ENCODE peak calls at places on chromosomes 12 and 14, in four cellular contexts. I is brain microvascular endothelial cell, F is Karpas-422, D is left ventricle myocardium inferior. L is an unnamed sample.

GRCh38 chr12:88579572-88579940 is 715 bp downstream of the KITLG start:
- DNase-seq in I (peak), F (no peak), D (peak), L (no peak)

GRCh38 chr14:95156765-95157194 is 549 bp downstream of the DICER1 start:
- DNase-seq in F (peak), I (no peak), D (peak), L (peak)

GRCh38 chr12:72673853-72674252 is 401.7 kb downstream of the TRHDE start:
- DNase-seq in I (no peak), F (no peak), D (no peak), L (no peak)

GRCh38 chr12:119592232-119592631 is 1.3 kb upstream of the TMEM233 start:
- DNase-seq in I (peak), D (no peak), F (no peak), L (no peak)

GRCh38 chr14:24054324-24054641 is 2.5 kb downstream of the CARMIL3 start:
- DNase-seq in D (no peak), F (no peak), I (no peak), L (no peak)

GRCh38 chr12:6936642-6937480 is 6.8 kb upstream of the RNU7-1 start:
- DNase-seq in F (peak), D (no peak), I (no peak), L (no peak)

GRCh38 chr12:108678070-108678730 is 44.5 kb upstream of the SELPLG start:
- DNase-seq in I (no peak), D (no peak), F (no peak), L (no peak)

GRCh38 chr12:4274396-4274959 is 916 bp downstream of the CCND2 start:
- DNase-seq in F (no peak), D (no peak), I (no peak), L (no peak)

GRCh38 chr14:95362180-95362494 is 42.4 kb upstream of the CLMN start:
- DNase-seq in F (no peak), I (no peak), D (no peak), L (no peak)

GRCh38 chr12:130945793-130946492 is 7.8 kb upstream of the ADGRD1 start:
- DNase-seq in I (no peak), F (no peak), D (no peak), L (no peak)

GRCh38 chr12:56872366-56872765 is 61.8 kb downstream of the SDR9C7 start:
- DNase-seq in D (no peak), I (no peak), F (no peak), L (no peak)

GRCh38 chr12:49228653-49229052 is 36.2 kb upstream of the TUBA1C start:
- DNase-seq in D (no peak), F (no peak), I (no peak), L (no peak)

GRCh38 chr14:52091913-52092312 is 23.1 kb upstream of the NID2 start:
- DNase-seq in I (no peak), F (no peak), D (no peak), L (no peak)

GRCh38 chr12:25825494-25825893 is 133.0 kb upstream of the RASSF8 start:
- DNase-seq in D (no peak), F (no peak), I (no peak), L (no peak)

GRCh38 chr14:72792051-72792788 is 101.7 kb downstream of the DPF3 start:
- DNase-seq in D (peak), F (no peak), I (peak), L (peak)

GRCh38 chr12:54413284-54414190 is 5.5 kb downstream of the ITGA5 start:
- DNase-seq in I (peak), F (no peak), D (peak), L (no peak)

GRCh38 chr12:82627799-82628198 is 58.9 kb upstream of the TMTC2 start:
- DNase-seq in I (peak), D (no peak), F (peak), L (no peak)

GRCh38 chr14:99277534-99277933 is 5.5 kb upstream of the BCL11B start:
- DNase-seq in I (no peak), D (no peak), F (no peak), L (no peak)

GRCh38 chr14:105938055-105938863 is 411.9 kb downstream of the TMEM121 start:
- DNase-seq in I (no peak), D (no peak), F (no peak), L (no peak)

GRCh38 chr14:56515739-56516138 is 63.9 kb upstream of the TMEM260 start:
- DNase-seq in F (no peak), D (no peak), I (no peak), L (no peak)

GRCh38 chr12:107731376-107731775 is 29.6 kb downstream of the PRDM4 start:
- DNase-seq in F (no peak), D (no peak), I (no peak), L (no peak)

GRCh38 chr14:65961004-65961403 is 525.2 kb upstream of the CCDC196 start:
- DNase-seq in I (peak), D (peak), F (peak), L (peak)

GRCh38 chr14:90291699-90292098 is 35.3 kb downstream of the PSMC1 start:
- DNase-seq in I (no peak), D (no peak), F (no peak), L (no peak)

GRCh38 chr12:104736307-104736706 is 221.8 kb downstream of the SLC41A2 start:
- DNase-seq in F (no peak), D (no peak), I (peak), L (no peak)

GRCh38 chr14:94042433-94043091 is 16.4 kb downstream of the OTUB2 start:
- DNase-seq in F (no peak), I (no peak), D (no peak), L (no peak)

GRCh38 chr14:94041551-94042346 is 15.6 kb downstream of the OTUB2 start:
- DNase-seq in I (peak), F (no peak), D (peak), L (no peak)

GRCh38 chr14:94038921-94039629 is 12.9 kb downstream of the OTUB2 start:
- DNase-seq in D (no peak), F (no peak), I (no peak), L (no peak)

GRCh38 chr14:94040247-94040646 is 14.1 kb downstream of the OTUB2 start:
- DNase-seq in I (no peak), D (no peak), F (no peak), L (no peak)

GRCh38 chr14:94040796-94041195 is 14.7 kb downstream of the OTUB2 start:
- DNase-seq in I (no peak), D (no peak), F (no peak), L (no peak)
- H3K27ac ChIP-seq in I (no peak), D (no peak), F (no peak), L (no peak)

DNA sequence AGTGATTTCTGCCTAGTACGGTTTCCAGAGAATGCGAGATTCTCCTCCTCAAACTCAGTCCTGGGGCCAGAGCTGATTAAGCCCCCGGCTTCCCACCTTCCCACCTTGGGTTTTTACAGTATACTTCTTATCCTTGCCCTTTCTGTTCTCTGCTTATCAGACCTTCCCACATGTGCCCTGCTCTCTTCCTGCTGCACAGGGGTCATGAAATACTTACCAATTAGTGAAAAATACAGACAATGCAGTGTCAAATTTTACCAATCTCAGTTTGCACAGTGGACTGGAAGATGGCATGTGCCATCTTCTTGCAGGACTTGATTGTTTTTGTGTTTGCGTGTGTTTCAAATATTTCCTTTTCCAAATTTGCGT is 14.7 kb downstream of the SUSD6 start:
- DNase-seq in D (no peak), I (no peak), F (no peak), L (no peak)
- H3K27ac ChIP-seq in D (peak), I (no peak), F (peak), L (peak)

GRCh38 chr12:132491349-132491663 is 1.4 kb downstream of the FBRSL1 start:
- DNase-seq in I (no peak), F (no peak), D (no peak), L (no peak)
- H3K27ac ChIP-seq in I (no peak), F (no peak), D (peak), L (peak)

GRCh38 chr12:75844985-75845384 is 186.6 kb downstream of the PHLDA1 start:
- DNase-seq in D (no peak), F (no peak), I (no peak), L (no peak)

GRCh38 chr12:75850751-75851462 is 180.7 kb downstream of the PHLDA1 start:
- DNase-seq in I (peak), D (no peak), F (no peak), L (no peak)

GRCh38 chr12:75848961-75849360 is 182.6 kb downstream of the PHLDA1 start:
- DNase-seq in I (no peak), F (no peak), D (no peak), L (no peak)

GRCh38 chr12:75846102-75846501 is 185.5 kb downstream of the PHLDA1 start:
- DNase-seq in D (no peak), F (no peak), I (no peak), L (no peak)

GRCh38 chr12:75848533-75848932 is 183.0 kb downstream of the PHLDA1 start:
- DNase-seq in F (no peak), I (no peak), D (no peak), L (no peak)
- H3K27ac ChIP-seq in F (no peak), I (no peak), D (peak), L (no peak)

GRCh38 chr12:95626854-95627253 is 75.6 kb upstream of the USP44 start:
- DNase-seq in F (no peak), I (no peak), D (no peak), L (no peak)
- H3K27ac ChIP-seq in F (no peak), I (no peak), D (no peak), L (no peak)

DNA sequence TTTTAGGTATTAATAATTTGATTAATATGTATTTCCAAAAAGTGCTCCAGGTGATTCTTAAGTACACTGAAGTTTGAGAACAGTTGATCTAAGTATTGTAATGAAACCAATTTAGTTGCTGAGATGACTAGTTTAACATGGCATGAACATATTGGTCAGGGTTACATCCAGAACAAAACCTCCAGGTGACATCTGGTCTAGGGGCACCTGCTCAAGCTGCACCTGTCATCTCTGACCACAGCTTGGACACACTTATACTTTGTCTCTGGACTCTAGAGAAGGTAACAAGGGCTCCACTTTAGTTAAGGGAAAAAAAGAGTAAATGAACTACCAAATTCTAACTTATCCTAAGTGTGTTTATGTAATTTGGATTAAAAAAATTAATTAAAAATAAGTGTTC is 8.1 kb downstream of the ARID2 start:
- DNase-seq in I (no peak), F (no peak), D (no peak), L (no peak)
- H3K27ac ChIP-seq in I (no peak), F (no peak), D (no peak), L (no peak)

DNA sequence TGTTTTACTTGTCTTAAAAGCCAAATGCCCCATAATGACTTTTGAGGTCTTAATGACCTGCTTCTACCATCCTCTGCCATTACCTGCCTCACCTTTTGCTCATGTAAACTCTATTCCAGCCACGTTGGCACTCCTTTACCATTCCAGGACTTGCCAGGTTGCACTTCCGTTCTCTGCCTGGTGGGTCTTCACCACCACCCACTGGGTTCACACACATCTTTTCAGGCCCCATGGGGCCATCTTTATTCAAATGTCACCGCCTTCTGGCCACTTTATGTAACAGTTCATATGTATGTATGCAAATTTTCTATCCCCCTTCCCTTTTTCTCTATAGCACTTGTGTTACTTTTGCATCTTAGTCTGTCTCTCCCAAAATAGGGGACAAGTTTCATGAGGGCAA is 57.7 kb downstream of the ATP2A2 start:
- DNase-seq in F (peak), D (no peak), I (no peak), L (no peak)
- H3K27ac ChIP-seq in F (peak), D (peak), I (no peak), L (no peak)

GRCh38 chr12:42804928-42805327 is 215.4 kb upstream of the PRICKLE1 start:
- DNase-seq in F (no peak), I (no peak), D (no peak), L (no peak)

GRCh38 chr12:42807251-42807650 is 217.7 kb upstream of the PRICKLE1 start:
- DNase-seq in I (no peak), F (no peak), D (no peak), L (no peak)

GRCh38 chr12:42810006-42810405 is 220.5 kb upstream of the PRICKLE1 start:
- DNase-seq in F (no peak), D (no peak), I (no peak), L (no peak)

GRCh38 chr12:42809226-42809625 is 219.7 kb upstream of the PRICKLE1 start:
- DNase-seq in I (peak), F (no peak), D (no peak), L (no peak)

GRCh38 chr12:42807766-42808165 is 218.2 kb upstream of the PRICKLE1 start:
- DNase-seq in I (peak), D (no peak), F (no peak), L (no peak)
- H3K27ac ChIP-seq in I (no peak), D (no peak), F (no peak), L (no peak)

DNA sequence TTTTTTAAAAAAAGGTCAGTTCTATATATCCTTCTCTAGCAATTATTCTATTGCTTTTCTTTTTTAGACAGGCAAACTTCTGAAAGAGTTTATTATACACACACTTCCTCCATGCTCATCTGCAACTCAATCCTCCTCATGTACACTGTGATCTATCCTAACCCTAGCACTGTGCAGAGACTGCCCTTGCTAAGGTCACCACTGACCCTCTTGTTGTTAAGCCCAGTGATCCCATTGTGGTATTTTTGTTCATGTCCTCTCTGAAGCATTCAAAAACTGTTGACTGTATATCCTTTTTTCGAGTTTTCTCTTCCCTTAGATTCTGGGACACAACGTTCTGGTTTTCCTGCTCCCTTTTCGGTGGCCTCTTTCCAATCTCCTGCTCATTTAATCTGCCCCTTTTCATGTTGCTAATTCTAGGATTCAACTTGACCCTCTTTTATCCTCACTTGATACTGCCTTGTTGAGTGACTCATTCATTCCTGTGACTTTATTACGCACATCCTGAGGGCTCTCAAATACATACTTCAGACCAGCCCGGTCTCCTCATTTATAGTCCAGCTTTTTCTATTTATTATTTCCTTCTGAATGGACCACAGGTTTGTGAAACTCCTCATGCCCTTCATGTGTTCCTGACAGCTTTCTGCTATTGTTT is 53.9 kb upstream of the PTPRB start:
- DNase-seq in D (no peak), I (peak), F (no peak), L (no peak)
- H3K27ac ChIP-seq in D (peak), I (peak), F (no peak), L (no peak)